ENCODE peak calls at places on chromosomes 4 and X, in five cellular contexts. One of them, this sample, is unnamed.

GRCh38 chr4:48228887-48229462 is 40.7 kb downstream of the TEC start:
- DNase-seq in ureter: no peak
- DNase-seq in NCI-H510A treated with DMSO at 0.1 percent for 48 hours: no peak
- DNase-seq in hepatocyte: no peak
- DNase-seq in EH: no peak
- DNase-seq in this sample: no peak

GRCh38 chr4:82713856-82714255 is 84.7 kb downstream of the SCD5 start:
- DNase-seq in ureter: no peak
- DNase-seq in NCI-H510A treated with DMSO at 0.1 percent for 48 hours: no peak
- DNase-seq in hepatocyte: no peak
- DNase-seq in EH: peak
- DNase-seq in this sample: no peak

GRCh38 chr4:173046144-173046543 is 122.5 kb upstream of the GALNT7 start:
- DNase-seq in ureter: no peak
- DNase-seq in NCI-H510A treated with DMSO at 0.1 percent for 48 hours: no peak
- DNase-seq in hepatocyte: no peak
- DNase-seq in EH: no peak
- DNase-seq in this sample: no peak

GRCh38 chrX:123920065-123920785 is 41.3 kb upstream of the STAG2 start:
- DNase-seq in ureter: no peak
- DNase-seq in NCI-H510A treated with DMSO at 0.1 percent for 48 hours: no peak
- DNase-seq in hepatocyte: no peak
- DNase-seq in EH: peak
- DNase-seq in this sample: no peak

GRCh38 chr4:10083331-10083769 is 33.2 kb downstream of the WDR1 start:
- DNase-seq in ureter: no peak
- DNase-seq in NCI-H510A treated with DMSO at 0.1 percent for 48 hours: no peak
- DNase-seq in hepatocyte: no peak
- DNase-seq in EH: no peak
- DNase-seq in this sample: no peak

GRCh38 chr4:112516401-112517066 is 554 bp upstream of the NEUROG2 start:
- DNase-seq in ureter: no peak
- DNase-seq in NCI-H510A treated with DMSO at 0.1 percent for 48 hours: peak
- DNase-seq in hepatocyte: no peak
- DNase-seq in EH: no peak
- DNase-seq in this sample: no peak

GRCh38 chrX:10697552-10697951 is 77.2 kb upstream of the MID1 start:
- DNase-seq in ureter: no peak
- DNase-seq in NCI-H510A treated with DMSO at 0.1 percent for 48 hours: no peak
- DNase-seq in hepatocyte: no peak
- DNase-seq in EH: no peak
- DNase-seq in this sample: no peak

GRCh38 chr4:11954093-11954492 is 525.4 kb upstream of the HS3ST1 start:
- DNase-seq in ureter: no peak
- DNase-seq in NCI-H510A treated with DMSO at 0.1 percent for 48 hours: peak
- DNase-seq in hepatocyte: peak
- DNase-seq in EH: no peak
- DNase-seq in this sample: no peak

GRCh38 chr4:119151161-119151560 is 15.5 kb downstream of the MYOZ2 start:
- DNase-seq in ureter: no peak
- DNase-seq in NCI-H510A treated with DMSO at 0.1 percent for 48 hours: no peak
- DNase-seq in hepatocyte: no peak
- DNase-seq in EH: no peak
- DNase-seq in this sample: no peak

GRCh38 chr4:139838811-139839210 is 173.2 kb downstream of the MGST2 start:
- DNase-seq in ureter: no peak
- DNase-seq in NCI-H510A treated with DMSO at 0.1 percent for 48 hours: no peak
- DNase-seq in hepatocyte: no peak
- DNase-seq in EH: no peak
- DNase-seq in this sample: no peak

GRCh38 chr4:101008503-101008902 is 338.8 kb downstream of the PPP3CA start:
- DNase-seq in ureter: no peak
- DNase-seq in NCI-H510A treated with DMSO at 0.1 percent for 48 hours: no peak
- DNase-seq in hepatocyte: no peak
- DNase-seq in EH: no peak
- DNase-seq in this sample: no peak

GRCh38 chr4:85717847-85718246 is 242.9 kb downstream of the ARHGAP24 start:
- DNase-seq in ureter: no peak
- DNase-seq in NCI-H510A treated with DMSO at 0.1 percent for 48 hours: no peak
- DNase-seq in hepatocyte: no peak
- DNase-seq in EH: peak
- DNase-seq in this sample: no peak

GRCh38 chr4:24642941-24643628 is 58.7 kb upstream of the DHX15 start:
- DNase-seq in ureter: no peak
- DNase-seq in NCI-H510A treated with DMSO at 0.1 percent for 48 hours: no peak
- DNase-seq in hepatocyte: peak
- DNase-seq in EH: peak
- DNase-seq in this sample: no peak

GRCh38 chr4:77052352-77052751 is 23.4 kb downstream of the CCNI start:
- DNase-seq in ureter: no peak
- DNase-seq in NCI-H510A treated with DMSO at 0.1 percent for 48 hours: peak
- DNase-seq in hepatocyte: peak
- DNase-seq in EH: peak
- DNase-seq in this sample: no peak

GRCh38 chr4:141081921-141082381 is 51.3 kb downstream of the RNF150 start:
- DNase-seq in ureter: no peak
- DNase-seq in NCI-H510A treated with DMSO at 0.1 percent for 48 hours: no peak
- DNase-seq in hepatocyte: no peak
- DNase-seq in EH: no peak
- DNase-seq in this sample: no peak

GRCh38 chr4:145623831-145624230 is 4.6 kb downstream of the MMAA start:
- DNase-seq in ureter: no peak
- DNase-seq in NCI-H510A treated with DMSO at 0.1 percent for 48 hours: no peak
- DNase-seq in hepatocyte: no peak
- DNase-seq in EH: peak
- DNase-seq in this sample: no peak

GRCh38 chr4:176313596-176314341 is 6.0 kb upstream of the SPCS3 start:
- DNase-seq in ureter: no peak
- DNase-seq in NCI-H510A treated with DMSO at 0.1 percent for 48 hours: no peak
- DNase-seq in hepatocyte: no peak
- DNase-seq in EH: peak
- DNase-seq in this sample: no peak

GRCh38 chrX:41655101-41655500 is 33.7 kb upstream of the GPR34 start:
- DNase-seq in ureter: no peak
- DNase-seq in NCI-H510A treated with DMSO at 0.1 percent for 48 hours: no peak
- DNase-seq in hepatocyte: no peak
- DNase-seq in EH: no peak
- DNase-seq in this sample: no peak

GRCh38 chrX:48806088-48806487 is 4.2 kb downstream of the HDAC6 start:
- DNase-seq in ureter: no peak
- DNase-seq in NCI-H510A treated with DMSO at 0.1 percent for 48 hours: no peak
- DNase-seq in hepatocyte: no peak
- DNase-seq in EH: no peak
- DNase-seq in this sample: no peak

GRCh38 chrX:100687128-100687527 is 43.1 kb downstream of the SRPX2 start:
- DNase-seq in ureter: no peak
- DNase-seq in NCI-H510A treated with DMSO at 0.1 percent for 48 hours: no peak
- DNase-seq in hepatocyte: no peak
- DNase-seq in EH: no peak
- DNase-seq in this sample: no peak

GRCh38 chrX:37745835-37746234 is 34.0 kb upstream of the CYBB start:
- DNase-seq in ureter: no peak
- DNase-seq in NCI-H510A treated with DMSO at 0.1 percent for 48 hours: no peak
- DNase-seq in hepatocyte: no peak
- DNase-seq in EH: no peak
- DNase-seq in this sample: no peak

GRCh38 chr4:41281038-41281634 is 24.4 kb downstream of the UCHL1 start:
- DNase-seq in ureter: peak
- DNase-seq in NCI-H510A treated with DMSO at 0.1 percent for 48 hours: peak
- DNase-seq in hepatocyte: peak
- DNase-seq in EH: peak
- DNase-seq in this sample: peak

GRCh38 chr4:138560448-138560847 is 318.3 kb upstream of the SLC7A11 start:
- DNase-seq in ureter: no peak
- DNase-seq in NCI-H510A treated with DMSO at 0.1 percent for 48 hours: no peak
- DNase-seq in hepatocyte: no peak
- DNase-seq in EH: no peak
- DNase-seq in this sample: no peak

GRCh38 chr4:177403746-177404145 is 38.5 kb downstream of the AGA start:
- DNase-seq in ureter: no peak
- DNase-seq in NCI-H510A treated with DMSO at 0.1 percent for 48 hours: no peak
- DNase-seq in hepatocyte: no peak
- DNase-seq in EH: no peak
- DNase-seq in this sample: no peak

GRCh38 chrX:111123125-111123524 is 27.1 kb downstream of the PAK3 start:
- DNase-seq in ureter: no peak
- DNase-seq in NCI-H510A treated with DMSO at 0.1 percent for 48 hours: no peak
- DNase-seq in hepatocyte: no peak
- DNase-seq in EH: no peak
- DNase-seq in this sample: no peak

GRCh38 chrX:110430293-110431076 is 71.8 kb downstream of the RTL9 start:
- DNase-seq in ureter: no peak
- DNase-seq in NCI-H510A treated with DMSO at 0.1 percent for 48 hours: no peak
- DNase-seq in hepatocyte: no peak
- DNase-seq in EH: no peak
- DNase-seq in this sample: no peak

GRCh38 chr4:47451657-47452056 is 11.8 kb downstream of the COMMD8 start:
- DNase-seq in ureter: no peak
- DNase-seq in NCI-H510A treated with DMSO at 0.1 percent for 48 hours: no peak
- DNase-seq in hepatocyte: no peak
- DNase-seq in EH: peak
- DNase-seq in this sample: no peak

GRCh38 chr4:117137143-117137542 is 51.8 kb upstream of the TRAM1L1 start:
- DNase-seq in ureter: no peak
- DNase-seq in NCI-H510A treated with DMSO at 0.1 percent for 48 hours: no peak
- DNase-seq in hepatocyte: no peak
- DNase-seq in EH: peak
- DNase-seq in this sample: no peak

GRCh38 chr4:110898290-110898689 is 275.4 kb upstream of the PITX2 start:
- DNase-seq in ureter: no peak
- DNase-seq in NCI-H510A treated with DMSO at 0.1 percent for 48 hours: no peak
- DNase-seq in hepatocyte: no peak
- DNase-seq in EH: no peak
- DNase-seq in this sample: no peak

GRCh38 chr4:15006416-15007024 is 4.2 kb downstream of the CPEB2 start:
- DNase-seq in ureter: no peak
- DNase-seq in NCI-H510A treated with DMSO at 0.1 percent for 48 hours: peak
- DNase-seq in hepatocyte: no peak
- DNase-seq in EH: no peak
- DNase-seq in this sample: no peak